ENCODE peak calls at places on chromosomes 11 and 22, in seven cellular contexts. One of them, this sample, is unnamed.

GRCh38 chr11:18203723-18204122 is 31.1 kb downstream of the MRGPRX4 start:
- DNase-seq in tibial nerve: no peak
- DNase-seq in esophagus muscularis mucosa: no peak
- DNase-seq in right lobe of liver: no peak
- DNase-seq in uterus: no peak
- DNase-seq in Peyer's patch: no peak
- DNase-seq in upper lobe of left lung: no peak
- DNase-seq in this sample: no peak

GRCh38 chr11:45736424-45736823 is 68.5 kb upstream of the SLC35C1 start:
- DNase-seq in esophagus muscularis mucosa: no peak
- DNase-seq in tibial nerve: no peak
- DNase-seq in right lobe of liver: peak; percentile 67
- DNase-seq in uterus: no peak
- DNase-seq in upper lobe of left lung: no peak
- DNase-seq in Peyer's patch: no peak
- DNase-seq in this sample: no peak

GRCh38 chr11:2790581-2790925 is 90.8 kb upstream of the KCNQ1OT1 start:
- DNase-seq in esophagus muscularis mucosa: no peak
- DNase-seq in Peyer's patch: peak; percentile 40
- DNase-seq in right lobe of liver: peak; percentile 5
- DNase-seq in upper lobe of left lung: peak; percentile 62
- DNase-seq in uterus: peak; percentile 14
- DNase-seq in tibial nerve: no peak
- DNase-seq in this sample: no peak

GRCh38 chr22:37260939-37261338 is 16.9 kb upstream of the RAC2 start:
- DNase-seq in esophagus muscularis mucosa: no peak
- DNase-seq in right lobe of liver: peak; percentile 60
- DNase-seq in tibial nerve: no peak
- DNase-seq in Peyer's patch: peak; percentile 59
- DNase-seq in upper lobe of left lung: no peak
- DNase-seq in uterus: no peak
- DNase-seq in this sample: peak; percentile 48

GRCh38 chr22:20276468-20276867 is 8.3 kb upstream of the RTN4R start:
- DNase-seq in right lobe of liver: no peak
- DNase-seq in tibial nerve: no peak
- DNase-seq in esophagus muscularis mucosa: no peak
- DNase-seq in uterus: no peak
- DNase-seq in Peyer's patch: no peak
- DNase-seq in upper lobe of left lung: peak; percentile 43
- DNase-seq in this sample: no peak

GRCh38 chr11:35177370-35177769 is 38.4 kb downstream of the CD44 start:
- DNase-seq in esophagus muscularis mucosa: no peak
- DNase-seq in Peyer's patch: no peak
- DNase-seq in tibial nerve: no peak
- DNase-seq in upper lobe of left lung: no peak
- DNase-seq in right lobe of liver: no peak
- DNase-seq in uterus: no peak
- DNase-seq in this sample: no peak

GRCh38 chr22:48678171-48679135 is 1149.2 kb downstream of the BRD1 start:
- DNase-seq in right lobe of liver: no peak
- DNase-seq in uterus: no peak
- DNase-seq in Peyer's patch: no peak
- DNase-seq in esophagus muscularis mucosa: no peak
- DNase-seq in tibial nerve: no peak
- DNase-seq in upper lobe of left lung: peak; percentile 63
- DNase-seq in this sample: no peak

GRCh38 chr11:8335683-8336082 is 72.0 kb upstream of the LMO1 start:
- DNase-seq in esophagus muscularis mucosa: no peak
- DNase-seq in right lobe of liver: no peak
- DNase-seq in upper lobe of left lung: no peak
- DNase-seq in uterus: no peak
- DNase-seq in Peyer's patch: no peak
- DNase-seq in tibial nerve: no peak
- DNase-seq in this sample: no peak

GRCh38 chr11:107785401-107785800 is 73.2 kb downstream of the SLC35F2 start:
- DNase-seq in tibial nerve: no peak
- DNase-seq in uterus: no peak
- DNase-seq in esophagus muscularis mucosa: no peak
- DNase-seq in Peyer's patch: no peak
- DNase-seq in right lobe of liver: no peak
- DNase-seq in upper lobe of left lung: no peak
- DNase-seq in this sample: no peak

GRCh38 chr11:8250981-8251620 is 12.6 kb downstream of the LMO1 start:
- DNase-seq in right lobe of liver: no peak
- DNase-seq in Peyer's patch: peak; percentile 28
- DNase-seq in tibial nerve: peak; percentile 9
- DNase-seq in esophagus muscularis mucosa: no peak
- DNase-seq in uterus: peak; percentile 9
- DNase-seq in upper lobe of left lung: no peak
- DNase-seq in this sample: no peak

GRCh38 chr11:121328213-121328966 is 35.8 kb downstream of the SC5D start:
- DNase-seq in right lobe of liver: no peak
- DNase-seq in uterus: no peak
- DNase-seq in tibial nerve: no peak
- DNase-seq in upper lobe of left lung: no peak
- DNase-seq in esophagus muscularis mucosa: peak; percentile 62
- DNase-seq in Peyer's patch: no peak
- DNase-seq in this sample: no peak

GRCh38 chr11:46896719-46897406 is 21.5 kb downstream of the LRP4 start:
- DNase-seq in esophagus muscularis mucosa: no peak
- DNase-seq in uterus: no peak
- DNase-seq in Peyer's patch: no peak
- DNase-seq in upper lobe of left lung: no peak
- DNase-seq in right lobe of liver: no peak
- DNase-seq in tibial nerve: no peak
- DNase-seq in this sample: no peak

GRCh38 chr22:29394931-29395581 is 6.7 kb upstream of the AP1B1 start:
- DNase-seq in right lobe of liver: peak; percentile 59
- DNase-seq in uterus: peak; percentile 64
- DNase-seq in upper lobe of left lung: no peak
- DNase-seq in tibial nerve: no peak
- DNase-seq in Peyer's patch: peak; percentile 75
- DNase-seq in esophagus muscularis mucosa: no peak
- DNase-seq in this sample: peak; percentile 83

GRCh38 chr11:122917311-122917710 is 34.8 kb downstream of the JHY start:
- DNase-seq in tibial nerve: no peak
- DNase-seq in upper lobe of left lung: no peak
- DNase-seq in Peyer's patch: no peak
- DNase-seq in right lobe of liver: no peak
- DNase-seq in esophagus muscularis mucosa: no peak
- DNase-seq in uterus: peak; percentile 45
- DNase-seq in this sample: no peak

GRCh38 chr11:69409812-69410645 is 71.4 kb upstream of the LINC01488 start:
- DNase-seq in tibial nerve: no peak
- DNase-seq in Peyer's patch: peak; percentile 24
- DNase-seq in upper lobe of left lung: no peak
- DNase-seq in esophagus muscularis mucosa: no peak
- DNase-seq in uterus: no peak
- DNase-seq in right lobe of liver: no peak
- DNase-seq in this sample: no peak

GRCh38 chr22:49326558-49326957 is 501.1 kb downstream of the BRD1 start:
- DNase-seq in Peyer's patch: no peak
- DNase-seq in tibial nerve: no peak
- DNase-seq in upper lobe of left lung: no peak
- DNase-seq in esophagus muscularis mucosa: no peak
- DNase-seq in uterus: no peak
- DNase-seq in right lobe of liver: no peak
- DNase-seq in this sample: peak; percentile 62

GRCh38 chr22:24803064-24803542 is 2.9 kb upstream of the SGSM1 start:
- DNase-seq in Peyer's patch: peak; percentile 72
- DNase-seq in tibial nerve: peak; percentile 32
- DNase-seq in uterus: no peak
- DNase-seq in upper lobe of left lung: no peak
- DNase-seq in esophagus muscularis mucosa: no peak
- DNase-seq in right lobe of liver: peak; percentile 47
- DNase-seq in this sample: peak; percentile 88

GRCh38 chr22:38841211-38841610 is 2.6 kb downstream of the NPTXR start:
- DNase-seq in esophagus muscularis mucosa: no peak
- DNase-seq in Peyer's patch: no peak
- DNase-seq in tibial nerve: no peak
- DNase-seq in right lobe of liver: no peak
- DNase-seq in upper lobe of left lung: no peak
- DNase-seq in uterus: no peak
- DNase-seq in this sample: no peak

GRCh38 chr11:124586247-124586860 is 16.6 kb downstream of the OR8A1 start:
- DNase-seq in right lobe of liver: peak; percentile 30
- DNase-seq in tibial nerve: peak; percentile 43
- DNase-seq in Peyer's patch: peak; percentile 65
- DNase-seq in uterus: peak; percentile 18
- DNase-seq in upper lobe of left lung: no peak
- DNase-seq in esophagus muscularis mucosa: no peak
- DNase-seq in this sample: peak; percentile 39

GRCh38 chr11:75437966-75438659 is 5.1 kb upstream of the KLHL35 start:
- DNase-seq in right lobe of liver: no peak
- DNase-seq in upper lobe of left lung: no peak
- DNase-seq in uterus: no peak
- DNase-seq in tibial nerve: no peak
- DNase-seq in Peyer's patch: no peak
- DNase-seq in esophagus muscularis mucosa: no peak
- DNase-seq in this sample: no peak

GRCh38 chr11:13928566-13929251 is 33.8 kb upstream of the SPON1 start:
- DNase-seq in esophagus muscularis mucosa: peak; percentile 53
- DNase-seq in uterus: no peak
- DNase-seq in upper lobe of left lung: no peak
- DNase-seq in tibial nerve: no peak
- DNase-seq in Peyer's patch: no peak
- DNase-seq in right lobe of liver: no peak
- DNase-seq in this sample: no peak

GRCh38 chr11:17720796-17721171 is 1.4 kb downstream of the MYOD1 start:
- DNase-seq in uterus: no peak
- DNase-seq in esophagus muscularis mucosa: no peak
- DNase-seq in upper lobe of left lung: peak; percentile 77
- DNase-seq in right lobe of liver: no peak
- DNase-seq in Peyer's patch: no peak
- DNase-seq in tibial nerve: no peak
- DNase-seq in this sample: no peak

GRCh38 chr11:130650456-130651068 is 202.1 kb downstream of the ADAMTS15 start:
- DNase-seq in Peyer's patch: no peak
- DNase-seq in esophagus muscularis mucosa: peak; percentile 87
- DNase-seq in upper lobe of left lung: no peak
- DNase-seq in right lobe of liver: no peak
- DNase-seq in uterus: no peak
- DNase-seq in tibial nerve: no peak
- DNase-seq in this sample: no peak
- TF ChIP-seq CTCF in Peyer's patch: no peak
- TF ChIP-seq CTCF in esophagus muscularis mucosa: no peak
- TF ChIP-seq CTCF in upper lobe of left lung: no peak
- TF ChIP-seq CTCF in right lobe of liver: no peak
- TF ChIP-seq CTCF in uterus: no peak
- TF ChIP-seq CTCF in tibial nerve: no peak
- TF ChIP-seq CTCF in this sample: no peak

DNA sequence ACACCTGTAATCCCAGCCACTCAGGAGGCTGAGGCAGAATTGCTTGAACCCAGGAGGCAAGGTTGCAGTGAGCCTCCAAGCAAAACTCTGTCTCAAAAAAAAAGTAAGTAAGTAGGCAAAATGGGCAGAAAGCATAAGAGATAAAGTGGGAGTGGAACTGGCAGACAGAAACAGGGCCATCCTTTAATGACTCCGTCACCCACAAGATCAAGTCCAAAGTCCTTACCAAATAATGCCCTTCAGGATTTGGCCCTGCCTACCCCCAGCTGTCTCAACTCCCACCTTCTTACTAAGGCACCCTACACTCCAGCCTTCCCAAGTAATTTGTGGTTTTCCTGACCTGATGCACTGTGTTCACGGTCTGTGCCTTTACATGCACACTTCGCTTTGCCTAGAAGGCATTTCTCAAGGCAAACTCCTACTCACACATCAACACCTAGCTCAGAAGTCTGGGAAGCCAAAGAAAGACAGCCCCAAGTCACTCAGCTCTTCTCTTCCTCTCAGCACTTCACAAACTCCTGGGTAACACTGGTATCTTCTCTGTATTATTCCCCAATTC is 6.1 kb downstream of the MAPK1 start:
- DNase-seq in Peyer's patch: no peak
- DNase-seq in tibial nerve: no peak
- DNase-seq in upper lobe of left lung: no peak
- DNase-seq in uterus: no peak
- DNase-seq in esophagus muscularis mucosa: no peak
- DNase-seq in right lobe of liver: no peak
- DNase-seq in this sample: no peak
- H3K4me3 ChIP-seq in Peyer's patch: no peak overlapping the region
- H3K4me3 ChIP-seq in tibial nerve: no peak overlapping the region
- H3K4me3 ChIP-seq in upper lobe of left lung: no peak overlapping the region
- H3K4me3 ChIP-seq in uterus: no peak overlapping the region
- H3K4me3 ChIP-seq in esophagus muscularis mucosa: no peak overlapping the region
- H3K4me3 ChIP-seq in right lobe of liver: no peak overlapping the region
- H3K4me3 ChIP-seq in this sample: no peak overlapping the region

GRCh38 chr11:62839050-62840015 is at the start of gene WDR74:
- DNase-seq in upper lobe of left lung: peak; percentile 99
- DNase-seq in right lobe of liver: peak; percentile 95
- DNase-seq in uterus: peak; percentile 91
- DNase-seq in Peyer's patch: peak; percentile 95
- DNase-seq in esophagus muscularis mucosa: peak; percentile 97
- DNase-seq in tibial nerve: peak; percentile 82
- DNase-seq in this sample: peak; percentile 92

GRCh38 chr11:62846177-62846576 is 6.8 kb upstream of the WDR74 start:
- DNase-seq in tibial nerve: no peak
- DNase-seq in uterus: no peak
- DNase-seq in Peyer's patch: no peak
- DNase-seq in esophagus muscularis mucosa: no peak
- DNase-seq in upper lobe of left lung: no peak
- DNase-seq in right lobe of liver: no peak
- DNase-seq in this sample: no peak

GRCh38 chr11:62844154-62844553 is 4.8 kb upstream of the WDR74 start:
- DNase-seq in right lobe of liver: no peak
- DNase-seq in uterus: no peak
- DNase-seq in upper lobe of left lung: no peak
- DNase-seq in Peyer's patch: no peak
- DNase-seq in tibial nerve: no peak
- DNase-seq in esophagus muscularis mucosa: no peak
- DNase-seq in this sample: no peak

GRCh38 chr11:62841361-62842170 is 2.2 kb upstream of the WDR74 start:
- DNase-seq in right lobe of liver: peak; percentile 77
- DNase-seq in uterus: peak; percentile 82
- DNase-seq in Peyer's patch: peak; percentile 79
- DNase-seq in esophagus muscularis mucosa: peak; percentile 96
- DNase-seq in upper lobe of left lung: no peak
- DNase-seq in tibial nerve: peak; percentile 68
- DNase-seq in this sample: peak; percentile 96

GRCh38 chr11:62842171-62842717 is 2.9 kb upstream of the WDR74 start:
- DNase-seq in right lobe of liver: peak; percentile 46
- DNase-seq in tibial nerve: no peak
- DNase-seq in Peyer's patch: no peak
- DNase-seq in esophagus muscularis mucosa: no peak
- DNase-seq in upper lobe of left lung: peak; percentile 85
- DNase-seq in uterus: peak; percentile 40
- DNase-seq in this sample: peak; percentile 32
- TF ChIP-seq POLR2A in right lobe of liver: no peak
- TF ChIP-seq POLR2A in tibial nerve: no peak
- TF ChIP-seq POLR2A in Peyer's patch: no peak
- TF ChIP-seq POLR2A in esophagus muscularis mucosa: no peak
- TF ChIP-seq POLR2A in upper lobe of left lung: no peak
- TF ChIP-seq POLR2A in uterus: no peak
- TF ChIP-seq POLR2A in this sample: no peak

GRCh38 chr11:91788764-91789163 is 435.9 kb upstream of the FAT3 start:
- DNase-seq in Peyer's patch: no peak
- DNase-seq in esophagus muscularis mucosa: no peak
- DNase-seq in uterus: no peak
- DNase-seq in right lobe of liver: no peak
- DNase-seq in upper lobe of left lung: no peak
- DNase-seq in tibial nerve: no peak
- DNase-seq in this sample: no peak
- TF ChIP-seq CTCF in Peyer's patch: no peak
- TF ChIP-seq CTCF in esophagus muscularis mucosa: no peak
- TF ChIP-seq CTCF in uterus: no peak
- TF ChIP-seq CTCF in right lobe of liver: no peak
- TF ChIP-seq CTCF in upper lobe of left lung: no peak
- TF ChIP-seq CTCF in tibial nerve: no peak
- TF ChIP-seq CTCF in this sample: no peak

This sample was measured in lower leg skin.